ENCODE peak calls at places on chromosomes 16 and 17, in six cellular contexts. L, U, E, J, O and H are unnamed samples.

GRCh38 chr16:73233423-73233762 is 185.5 kb upstream of the ZFHX3 start:
- DNase-seq in L (no peak), U (no peak), E (no peak), J (no peak), O (no peak), H (no peak)

GRCh38 chr17:42026821-42027539 is 7.1 kb downstream of the NKIRAS2 start:
- DNase-seq in L (no peak), U (no peak), E (no peak), J (no peak), O (peak; percentile 64), H (no peak)

GRCh38 chr16:8511464-8511863 is 78.8 kb downstream of the TMEM114 start:
- DNase-seq in L (no peak), U (no peak), E (no peak), J (no peak), O (no peak), H (no peak)

GRCh38 chr17:51029568-51030463 is 90.9 kb downstream of the SPAG9 start:
- DNase-seq in L (peak; percentile 54), U (peak; percentile 61), E (no peak), J (no peak), O (no peak), H (no peak)

GRCh38 chr17:64502021-64502420 is 4.1 kb downstream of the DDX5 start:
- DNase-seq in L (no peak), U (no peak), E (no peak), J (no peak), O (no peak), H (no peak)

GRCh38 chr16:84339316-84339715 is 29.0 kb upstream of the ATP2C2 start:
- DNase-seq in L (no peak), U (no peak), E (no peak), J (no peak), O (no peak), H (no peak)

GRCh38 chr17:51097708-51098446 is 22.8 kb downstream of the SPAG9 start:
- DNase-seq in L (no peak), U (no peak), E (no peak), J (peak; percentile 65), O (no peak), H (no peak)

GRCh38 chr17:19753661-19754463 is 5.8 kb upstream of the ALDH3A1 start:
- DNase-seq in L (no peak), U (no peak), E (peak; percentile 89), J (peak; percentile 72), O (peak; percentile 44), H (no peak)

GRCh38 chr17:83152221-83152744 is 72.9 kb downstream of the METRNL start:
- DNase-seq in L (no peak), U (no peak), E (no peak), J (no peak), O (no peak), H (no peak)

GRCh38 chr17:15468142-15468541 is 721 bp upstream of the CDRT4 start:
- DNase-seq in L (no peak), U (no peak), E (no peak), J (no peak), O (no peak), H (no peak)

GRCh38 chr16:27401768-27402568 is at the start of gene IL21R:
- DNase-seq in L (peak; percentile 61), U (no peak), E (no peak), J (peak; percentile 63), O (peak; percentile 96), H (peak; percentile 87)

GRCh38 chr17:27408891-27409290 is 47.4 kb upstream of the KSR1 start:
- DNase-seq in L (peak; percentile 38), U (peak; percentile 4), E (no peak), J (no peak), O (no peak), H (no peak)

GRCh38 chr17:560379-560935 is 154.2 kb downstream of the VPS53 start:
- DNase-seq in L (peak; percentile 63), U (peak; percentile 84), E (no peak), J (no peak), O (no peak), H (no peak)

GRCh38 chr17:44008205-44008909 is 3.9 kb downstream of the NAGS start:
- DNase-seq in L (no peak), U (no peak), E (no peak), J (peak; percentile 71), O (no peak), H (no peak)

GRCh38 chr16:67541391-67542263 is 13.0 kb downstream of the RIPOR1 start:
- DNase-seq in L (peak; percentile 37), U (no peak), E (peak; percentile 54), J (no peak), O (no peak), H (no peak)

GRCh38 chr17:56699186-56699895 is 105.8 kb downstream of the NOG start:
- DNase-seq in L (peak; percentile 99), U (peak; percentile 56), E (peak; percentile 99), J (no peak), O (no peak), H (peak; percentile 90)

GRCh38 chr17:50562266-50563094 is 2.0 kb downstream of the CACNA1G start:
- DNase-seq in L (no peak), U (no peak), E (no peak), J (no peak), O (no peak), H (no peak)

GRCh38 chr16:78970650-78971049 is 629.9 kb downstream of the MAF start:
- DNase-seq in L (no peak), U (no peak), E (no peak), J (no peak), O (no peak), H (no peak)

GRCh38 chr17:35241520-35241919 is 1.4 kb upstream of the SLFN5 start:
- DNase-seq in L (no peak), U (no peak), E (no peak), J (peak; percentile 47), O (peak; percentile 77), H (no peak)

DNA sequence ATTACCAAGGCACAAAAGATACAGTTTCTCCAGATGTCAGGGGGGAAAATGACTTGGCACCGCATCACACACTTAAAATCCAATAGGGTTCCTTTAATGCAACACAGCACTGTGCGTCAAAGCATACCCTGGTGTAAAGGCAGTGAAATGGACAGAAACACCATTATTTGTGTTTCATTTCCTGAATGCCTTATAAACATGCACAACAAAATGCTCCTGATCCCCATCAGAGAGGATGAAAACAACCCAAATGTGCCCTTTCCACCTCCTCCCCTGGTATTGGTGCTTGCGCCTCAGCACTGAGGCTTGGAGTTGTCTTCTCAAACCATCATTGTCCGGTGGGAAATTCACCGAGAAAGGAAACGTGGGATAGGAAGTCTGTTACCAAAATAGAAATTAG is 829 bp downstream of the CDC27 start:
- DNase-seq in L (peak; percentile 73), U (peak; percentile 71), E (peak; percentile 54), J (no peak), O (no peak), H (no peak)
- TF ChIP-seq CTCF in L (no peak), U (no peak), E (no peak), J (no peak), O (no peak), H (no peak)

DNA sequence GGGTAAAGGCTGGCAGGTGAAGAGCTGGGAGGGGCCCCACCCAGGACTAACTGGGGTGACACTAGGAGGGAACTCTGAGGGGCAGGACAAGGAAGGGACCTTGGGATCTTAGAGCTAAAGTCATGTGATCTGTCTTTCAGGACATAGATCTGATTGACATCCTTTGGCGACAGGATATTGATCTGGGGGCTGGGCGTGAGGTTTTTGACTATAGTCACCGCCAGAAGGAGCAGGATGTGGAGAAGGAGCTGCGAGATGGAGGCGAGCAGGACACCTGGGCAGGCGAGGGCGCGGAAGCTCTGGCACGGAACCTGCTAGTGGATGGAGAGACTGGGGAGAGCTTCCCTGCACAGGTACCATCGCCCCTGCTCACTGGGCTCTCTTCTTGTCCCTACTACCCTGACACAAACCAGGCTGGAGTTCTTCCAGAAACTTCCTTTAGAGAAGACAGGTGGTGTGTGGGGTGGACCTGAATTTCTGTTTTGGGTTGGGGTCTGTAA is 8.1 kb downstream of the NFE2L1 start:
- DNase-seq in L (no peak), U (no peak), E (no peak), J (no peak), O (peak; percentile 37), H (no peak)
- H3K4me3 ChIP-seq in L (no peak overlapping the region), U (no peak overlapping the region), E (no peak overlapping the region), J (no peak overlapping the region), O (no peak overlapping the region), H (no peak overlapping the region)

DNA sequence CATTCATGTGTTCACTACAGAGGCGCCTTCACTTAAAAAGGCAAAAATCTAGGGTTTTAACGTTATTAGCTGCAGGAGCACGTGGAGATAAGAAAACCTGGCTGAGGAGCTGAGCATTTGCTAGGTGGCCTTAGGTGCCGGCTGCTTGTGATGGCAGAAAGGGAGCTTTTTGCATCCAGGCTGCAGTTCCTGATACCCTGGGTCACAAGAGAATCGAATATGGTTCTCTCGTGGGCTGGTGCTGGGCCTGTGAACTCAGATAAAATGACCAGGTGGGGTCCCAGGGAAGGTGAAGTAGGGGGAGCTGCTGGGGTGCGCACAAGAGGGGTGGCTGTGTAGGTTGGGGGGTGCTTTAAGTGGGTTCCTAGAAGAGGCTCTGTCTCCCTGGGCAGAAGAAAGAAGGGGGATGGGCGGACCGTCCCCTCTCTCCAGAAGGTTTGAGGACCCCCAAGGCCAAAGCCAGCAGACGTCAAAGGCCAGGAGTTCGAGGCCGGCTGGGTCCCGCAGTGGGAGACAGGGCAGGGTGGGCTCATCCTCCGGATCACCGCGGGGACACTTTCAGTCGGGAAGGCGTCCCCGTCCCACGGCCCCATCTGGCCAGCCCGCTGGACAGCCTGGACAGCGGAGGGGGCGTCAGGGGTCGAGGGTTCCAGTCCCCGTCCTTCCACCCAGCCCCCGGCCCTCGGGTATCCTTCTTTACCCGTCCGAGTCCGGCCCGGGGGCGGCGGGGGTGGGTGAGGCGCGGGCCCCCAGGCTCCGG is 740 bp upstream of the CMIP start:
- DNase-seq in L (no peak), U (no peak), E (no peak), J (peak; percentile 65), O (peak; percentile 93), H (peak; percentile 30)
- TF ChIP-seq POLR2A in L (no peak), U (no peak), E (no peak), J (no peak), O (no peak), H (no peak)

GRCh38 chr17:3603119-3603869 is 5.9 kb downstream of the TRPV1 start:
- DNase-seq in L (peak; percentile 84), U (peak; percentile 48), E (no peak), J (no peak), O (no peak), H (no peak)

GRCh38 chr17:3603870-3604259 is 5.3 kb downstream of the TRPV1 start:
- DNase-seq in L (no peak), U (no peak), E (no peak), J (no peak), O (no peak), H (no peak)

GRCh38 chr17:3598078-3598477 is 11.1 kb downstream of the TRPV1 start:
- DNase-seq in L (no peak), U (no peak), E (no peak), J (no peak), O (no peak), H (no peak)

GRCh38 chr17:3600529-3601205 is 8.5 kb downstream of the TRPV1 start:
- DNase-seq in L (no peak), U (no peak), E (no peak), J (peak; percentile 39), O (no peak), H (no peak)

DNA sequence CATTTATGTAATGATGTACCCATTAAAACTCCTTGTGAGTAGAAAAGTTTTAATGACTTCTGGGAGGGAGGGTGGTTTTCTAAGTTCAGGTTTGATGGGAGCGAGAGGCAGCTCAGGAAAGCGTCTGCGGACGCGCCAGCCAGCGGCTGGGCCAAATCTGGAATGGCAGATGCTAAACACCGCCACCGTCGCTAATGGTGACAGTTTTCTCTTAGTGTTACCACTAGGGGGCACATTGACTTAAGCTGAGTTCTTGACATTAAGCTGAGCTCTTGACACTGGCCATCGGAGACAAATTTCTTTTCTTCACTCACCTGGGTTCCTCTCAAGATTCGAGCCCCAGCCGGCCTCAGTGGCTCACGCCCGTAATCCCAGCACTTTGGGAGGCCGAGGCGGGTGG is 6.7 kb downstream of the TRPV1 start:
- DNase-seq in L (peak; percentile 6), U (no peak), E (peak; percentile 48), J (peak; percentile 39), O (no peak), H (no peak)
- TF ChIP-seq CTCF in L (no peak), U (peak; percentile 24), E (peak; percentile 46), J (peak; percentile 42), O (no peak), H (no peak)